ENCODE peak calls at places on chromosomes 12 and 14, in nine cellular contexts. K, L, Q, R, I, M, J, N and X are unnamed samples.

GRCh38 chr14:96104469-96105057 is 65.4 kb downstream of the C14orf132 start:
- DNase-seq in R (peak), J (no peak), K (peak), N (no peak), I (peak), Q (no peak), M (peak), L (peak), X (peak)

GRCh38 chr12:58500399-58500798 is 419.9 kb downstream of the LRIG3 start:
- DNase-seq in N (no peak), Q (no peak), I (no peak), L (no peak), M (no peak), J (no peak), K (no peak), R (peak), X (no peak)

GRCh38 chr14:100285021-100285912 is 21.0 kb downstream of the SLC25A29 start:
- DNase-seq in I (peak), K (peak), R (peak), Q (peak), J (peak), N (peak), L (no peak), M (peak), X (peak)

GRCh38 chr12:102876883-102877282 is 40.2 kb downstream of the PAH start:
- DNase-seq in J (peak), R (no peak), L (no peak), K (no peak), N (no peak), M (no peak), Q (no peak), I (no peak), X (no peak)

GRCh38 chr14:68192935-68193334 is 373.4 kb downstream of the RAD51B start:
- DNase-seq in R (no peak), N (no peak), J (no peak), I (no peak), Q (no peak), L (no peak), M (no peak), K (no peak), X (no peak)

GRCh38 chr14:76926521-76927251 is 100.5 kb downstream of the LRRC74A start:
- DNase-seq in Q (no peak), N (peak), R (peak), K (peak), L (no peak), M (no peak), I (peak), J (no peak), X (no peak)

GRCh38 chr14:53962954-53963490 is 6.4 kb upstream of the BMP4 start:
- DNase-seq in Q (no peak), K (no peak), L (no peak), R (no peak), I (no peak), J (no peak), M (peak), N (no peak), X (no peak)

GRCh38 chr12:54301428-54302045 is 722 bp upstream of the NFE2 start:
- DNase-seq in R (no peak), I (no peak), M (no peak), K (no peak), Q (no peak), N (no peak), J (peak), L (no peak), X (peak)

GRCh38 chr12:109673379-109673778 is 40.2 kb upstream of the FAM222A start:
- DNase-seq in M (no peak), N (no peak), Q (no peak), L (no peak), I (no peak), K (no peak), R (no peak), J (no peak), X (no peak)

GRCh38 chr14:56874375-56874774 is 64.1 kb upstream of the OTX2 start:
- DNase-seq in M (peak), I (peak), L (no peak), J (peak), N (no peak), Q (no peak), R (no peak), K (no peak), X (peak)

GRCh38 chr12:57214398-57214781 is 2.2 kb upstream of the NXPH4 start:
- DNase-seq in J (peak), K (peak), N (peak), M (peak), L (no peak), Q (peak), I (peak), R (peak), X (peak)

GRCh38 chr12:19946549-19946948 is 421.8 kb upstream of the PDE3A start:
- DNase-seq in R (peak), L (peak), I (no peak), Q (no peak), N (no peak), M (no peak), K (no peak), J (no peak), X (no peak)

GRCh38 chr12:89453579-89453978 is 71.0 kb downstream of the GALNT4 start:
- DNase-seq in K (no peak), M (peak), N (no peak), J (no peak), R (peak), Q (no peak), I (no peak), L (peak), X (peak)

GRCh38 chr12:132151766-132152410 is 7.6 kb downstream of the NOC4L start:
- DNase-seq in Q (no peak), I (no peak), N (no peak), R (no peak), L (no peak), J (no peak), K (no peak), M (no peak), X (no peak)

GRCh38 chr14:74563233-74563585 is 48.8 kb downstream of the LTBP2 start:
- DNase-seq in M (no peak), J (no peak), K (no peak), I (no peak), N (no peak), Q (no peak), L (no peak), R (peak), X (no peak)

GRCh38 chr14:74572829-74573360 is 39.1 kb downstream of the LTBP2 start:
- DNase-seq in N (no peak), M (no peak), Q (no peak), K (no peak), R (no peak), I (no peak), L (no peak), J (no peak), X (no peak)

GRCh38 chr14:94494085-94494484 is 15.2 kb downstream of the SERPINA12 start:
- DNase-seq in J (no peak), I (peak), K (no peak), L (no peak), Q (no peak), M (no peak), R (no peak), N (no peak), X (no peak)

GRCh38 chr12:124398578-124399227 is 103.8 kb downstream of the RFLNA start:
- DNase-seq in M (no peak), K (peak), I (no peak), N (no peak), R (peak), Q (no peak), J (no peak), L (no peak), X (no peak)

GRCh38 chr12:37666069-37666781 is 650.3 kb upstream of the ALG10B start:
- DNase-seq in L (no peak), K (no peak), R (no peak), Q (no peak), M (no peak), I (no peak), J (no peak), N (no peak), X (no peak)

GRCh38 chr12:113862570-113863454 is 103.3 kb downstream of the RBM19 start:
- DNase-seq in R (peak), M (no peak), K (no peak), I (peak), Q (no peak), L (peak), N (no peak), J (peak), X (no peak)

GRCh38 chr14:36316131-36316530 is 4.3 kb downstream of the MBIP start:
- DNase-seq in J (no peak), K (no peak), L (no peak), Q (no peak), M (no peak), N (no peak), I (no peak), R (no peak), X (no peak)

GRCh38 chr12:104457746-104458644 is 1.2 kb downstream of the CHST11 start:
- DNase-seq in N (peak), R (peak), J (no peak), L (no peak), Q (no peak), K (peak), I (peak), M (no peak), X (no peak)

GRCh38 chr14:23123419-23123818 is 4.4 kb upstream of the CEBPE start:
- DNase-seq in R (no peak), I (no peak), J (no peak), L (no peak), Q (no peak), M (peak), N (no peak), K (peak), X (no peak)

GRCh38 chr14:59419383-59419782 is 45.8 kb downstream of the GPR135 start:
- DNase-seq in I (no peak), N (no peak), Q (no peak), J (no peak), K (no peak), M (no peak), R (peak), L (no peak), X (no peak)

GRCh38 chr14:68781161-68782021 is 11.5 kb downstream of the ZFP36L1 start:
- DNase-seq in J (no peak), K (peak), M (peak), Q (no peak), I (no peak), R (no peak), L (no peak), N (peak), X (no peak)

GRCh38 chr14:74531467-74531866 is 37.9 kb downstream of the ISCA2 start:
- DNase-seq in L (no peak), J (peak), M (no peak), N (no peak), K (no peak), Q (no peak), R (peak), I (no peak), X (peak)

GRCh38 chr12:131135786-131136538 is 182.3 kb downstream of the ADGRD1 start:
- DNase-seq in J (peak), R (no peak), L (no peak), N (no peak), M (no peak), Q (no peak), K (no peak), I (no peak), X (no peak)

GRCh38 chr12:109863961-109864712 is 16.2 kb downstream of the GLTP start:
- DNase-seq in R (peak), J (no peak), Q (no peak), L (no peak), K (no peak), N (no peak), I (no peak), M (peak), X (peak)

GRCh38 chr14:76947078-76947837 is 81.2 kb downstream of the IRF2BPL start:
- DNase-seq in M (peak), J (peak), L (peak), Q (peak), N (peak), R (peak), K (peak), I (peak), X (peak)

GRCh38 chr12:47071241-47071852 is 8.1 kb upstream of the PCED1B start:
- DNase-seq in N (no peak), M (peak), L (no peak), I (peak), K (no peak), Q (peak), J (peak), R (no peak), X (peak)

GRCh38 chr14:58171090-58171489 is 19.1 kb upstream of the ARMH4 start:
- DNase-seq in N (no peak), Q (peak), R (peak), M (peak), K (peak), L (peak), J (peak), I (peak), X (peak)

GRCh38 chr12:119682635-119683340 is 14.9 kb downstream of the PRKAB1 start:
- DNase-seq in K (no peak), Q (no peak), N (no peak), I (no peak), J (no peak), M (no peak), R (no peak), L (no peak), X (no peak)

GRCh38 chr14:66701813-66702212 is 193.9 kb downstream of the GPHN start:
- DNase-seq in K (no peak), R (no peak), J (no peak), M (no peak), L (no peak), Q (no peak), N (no peak), I (no peak), X (no peak)